ENCODE peak calls at places on chromosomes 2 and 18, in six cellular contexts. V is esophagus muscularis mucosa; H is thoracic aorta; O is CD8-positive, alpha-beta T cell; G is uterus; E is lower lobe of right lung. T is an unnamed sample.
A peak's percentile ranks its signal among the peaks of the same experiment; 100 is the strongest.

GRCh38 chr2:187920511-187920910 is 366.3 kb upstream of the TFPI start:
- DNase-seq in V (no peak), H (no peak), O (no peak), G (no peak), E (no peak), T (no peak)

GRCh38 chr2:71746946-71747501 is 293.7 kb downstream of the DYSF start:
- DNase-seq in V (peak; percentile 91), H (peak; percentile 25), O (no peak), G (peak; percentile 42), E (peak; percentile 53), T (no peak)

GRCh38 chr2:195408196-195408595 is 248.8 kb upstream of the SLC39A10 start:
- DNase-seq in V (no peak), H (no peak), O (no peak), G (no peak), E (no peak), T (no peak)

GRCh38 chr2:99682280-99683060 is 192.7 kb upstream of the REV1 start:
- DNase-seq in V (no peak), H (no peak), O (no peak), G (no peak), E (no peak), T (no peak)

GRCh38 chr2:1915746-1916145 is 171.4 kb upstream of the PXDN start:
- DNase-seq in V (no peak), H (no peak), O (no peak), G (no peak), E (no peak), T (no peak)

GRCh38 chr2:160138406-160138805 is 61.7 kb downstream of the ITGB6 start:
- DNase-seq in V (no peak), H (no peak), O (no peak), G (no peak), E (no peak), T (no peak)

GRCh38 chr2:157785866-157786662 is 90.1 kb downstream of the ACVR1 start:
- DNase-seq in V (no peak), H (no peak), O (no peak), G (no peak), E (no peak), T (peak; percentile 90)

GRCh38 chr2:29196792-29197788 is 81.9 kb downstream of the CLIP4 start:
- DNase-seq in V (no peak), H (peak; percentile 13), O (peak; percentile 65), G (peak; percentile 52), E (peak; percentile 67), T (peak; percentile 70)

GRCh38 chr2:156918410-156918809 is 339.1 kb upstream of the GALNT5 start:
- DNase-seq in V (no peak), H (no peak), O (no peak), G (no peak), E (no peak), T (peak; percentile 40)

GRCh38 chr18:23053756-23054457 is 81.4 kb upstream of the CABLES1 start:
- DNase-seq in V (no peak), H (no peak), O (no peak), G (no peak), E (no peak), T (peak; percentile 29)

GRCh38 chr18:34522627-34523026 is 187.5 kb upstream of the DTNA start:
- DNase-seq in V (no peak), H (no peak), O (no peak), G (no peak), E (no peak), T (no peak)

GRCh38 chr2:74498500-74499268 is 719 bp downstream of the LBX2 start:
- DNase-seq in V (no peak), H (no peak), O (no peak), G (no peak), E (peak; percentile 50), T (peak; percentile 55)

GRCh38 chr2:197850882-197851281 is 46.5 kb downstream of the PLCL1 start:
- DNase-seq in V (no peak), H (no peak), O (no peak), G (no peak), E (no peak), T (peak; percentile 45)

GRCh38 chr18:76405761-76406356 is 89.2 kb downstream of the ZNF516 start:
- DNase-seq in V (no peak), H (peak; percentile 51), O (no peak), G (peak; percentile 65), E (peak; percentile 74), T (peak; percentile 46)

DNA sequence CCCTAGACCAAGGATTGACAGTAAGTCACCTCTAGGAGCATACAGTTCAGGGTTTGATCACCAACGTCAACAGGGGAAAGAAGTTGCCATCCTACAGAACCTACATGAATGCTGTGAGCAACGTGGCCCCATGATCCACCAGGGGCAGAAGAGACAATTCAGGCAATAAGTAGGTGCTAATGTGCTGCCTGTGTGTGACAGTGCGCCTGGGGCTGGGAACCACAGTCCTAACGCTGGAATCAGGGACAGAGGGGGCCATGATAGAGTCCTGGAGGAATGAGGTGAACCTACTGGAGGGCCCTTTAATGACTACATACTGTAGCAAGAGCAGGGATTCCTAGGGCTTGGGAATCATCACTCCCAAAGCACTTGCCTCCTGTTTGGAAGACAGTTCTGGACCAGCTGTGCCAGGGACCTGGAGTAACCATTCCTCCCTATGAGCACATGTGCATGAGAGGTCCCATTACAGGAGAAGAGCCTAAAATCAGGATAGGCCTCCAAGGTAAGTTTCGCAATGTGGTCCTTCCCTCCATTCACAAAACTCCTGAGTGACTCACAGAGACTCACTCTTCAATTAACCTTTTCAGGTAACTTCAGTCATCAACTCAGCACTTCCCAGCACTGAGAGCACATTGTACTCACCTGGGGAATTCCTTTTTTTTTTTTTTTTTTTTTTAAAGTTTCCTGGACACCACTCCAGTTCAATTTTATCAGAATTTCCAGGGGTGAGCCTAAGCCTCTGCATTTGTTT is 214.0 kb downstream of the TMEM163 start:
- DNase-seq in V (no peak), H (no peak), O (no peak), G (no peak), E (no peak), T (peak; percentile 92)
- TF ChIP-seq CTCF in V (no peak), H (no peak), O (no peak), G (no peak), E (no peak), T (no peak)

DNA sequence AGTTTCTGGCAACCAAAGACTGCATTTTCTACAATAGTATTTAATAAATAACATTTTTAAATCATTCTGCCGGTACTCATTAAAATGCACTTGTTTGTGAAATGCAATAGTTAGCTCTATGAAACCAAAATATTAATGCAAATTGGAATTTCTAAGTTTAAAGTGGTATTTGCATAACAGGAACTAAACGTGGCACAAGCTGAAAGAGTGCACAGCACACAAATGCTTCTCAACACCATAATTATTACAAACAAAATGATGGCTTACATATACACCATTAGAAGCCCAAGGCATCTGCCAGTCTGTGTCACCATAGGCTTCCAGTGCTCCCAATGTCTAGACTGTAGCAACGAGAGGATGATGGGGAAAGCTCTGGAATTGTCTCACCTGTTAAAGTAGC is 280.5 kb downstream of the TCF4 start:
- DNase-seq in V (no peak), H (no peak), O (no peak), G (no peak), E (no peak), T (no peak)
- H3K4me3 ChIP-seq in V (no peak overlapping the region), H (no peak overlapping the region), O (no peak overlapping the region), G (no peak overlapping the region), E (no peak overlapping the region), T (no peak overlapping the region)

GRCh38 chr18:48641981-48642380 is 103.2 kb downstream of the CTIF start:
- DNase-seq in V (no peak), H (no peak), O (no peak), G (peak; percentile 5), E (no peak), T (no peak)
- TF ChIP-seq CTCF in V (no peak), H (no peak), O (no peak), G (no peak), E (no peak), T (no peak)

GRCh38 chr2:202267495-202267894 is 1.9 kb downstream of the NOP58 start:
- DNase-seq in V (no peak), H (no peak), O (no peak), G (no peak), E (no peak), T (peak; percentile 18)
- H3K4me3 ChIP-seq in V (peak overlapping the region; percentile 76), H (peak overlapping the region; percentile 98), O (peak overlapping the region; percentile 100), G (peak overlapping the region; percentile 84), E (peak overlapping the region; percentile 66), T (peak overlapping the region; percentile 99)

DNA sequence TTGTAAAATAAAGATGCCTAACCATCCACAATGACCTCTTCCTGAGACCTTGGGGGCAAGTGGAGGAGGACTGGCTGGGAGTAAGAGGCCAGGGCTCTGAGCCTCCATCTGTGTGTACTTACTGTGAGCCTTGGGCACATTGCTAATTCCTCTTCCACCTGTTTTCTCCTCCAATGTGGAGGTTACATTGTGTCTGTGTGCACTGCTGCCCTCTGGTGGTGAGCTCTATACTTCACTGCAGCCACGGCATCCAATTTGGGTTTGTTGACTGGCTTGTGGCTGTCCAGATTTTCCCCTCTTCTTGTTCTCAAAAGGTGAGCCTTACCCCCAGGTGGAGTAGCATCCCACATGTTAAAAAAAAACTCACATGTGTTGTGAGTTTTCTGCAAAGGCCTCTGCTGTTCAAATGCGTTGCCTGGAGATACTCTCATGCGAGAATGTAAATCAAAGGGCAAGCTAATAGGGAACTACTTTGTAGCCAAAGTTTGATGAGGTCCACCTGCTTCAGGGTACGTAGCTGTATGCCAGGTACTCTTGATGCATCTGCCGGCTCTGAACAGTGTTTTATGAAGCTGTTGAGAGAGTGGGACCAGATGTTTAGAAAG is 80.8 kb downstream of the APOB start:
- DNase-seq in V (no peak), H (peak; percentile 15), O (peak; percentile 58), G (peak; percentile 71), E (peak; percentile 67), T (peak; percentile 67)
- TF ChIP-seq CTCF in V (peak; percentile 88), H (peak; percentile 91), O (peak; percentile 71), G (peak; percentile 77), E (peak; percentile 86), T (peak; percentile 94)

GRCh38 chr18:59667488-59667887 is 29.7 kb downstream of the CCBE1 start:
- DNase-seq in V (no peak), H (no peak), O (no peak), G (no peak), E (no peak), T (no peak)
- H3K4me3 ChIP-seq in V (no peak overlapping the region), H (no peak overlapping the region), O (no peak overlapping the region), G (no peak overlapping the region), E (no peak overlapping the region), T (no peak overlapping the region)

GRCh38 chr2:205546417-205546816 is 135.9 kb upstream of the NRP2 start:
- DNase-seq in V (no peak), H (no peak), O (no peak), G (no peak), E (no peak), T (no peak)

GRCh38 chr2:205540066-205540465 is 142.2 kb upstream of the NRP2 start:
- DNase-seq in V (no peak), H (no peak), O (no peak), G (no peak), E (no peak), T (no peak)

GRCh38 chr2:205543937-205544702 is 138.2 kb upstream of the NRP2 start:
- DNase-seq in V (no peak), H (no peak), O (no peak), G (no peak), E (no peak), T (no peak)

GRCh38 chr2:205543262-205543843 is 138.9 kb upstream of the NRP2 start:
- DNase-seq in V (no peak), H (no peak), O (no peak), G (no peak), E (no peak), T (no peak)

DNA sequence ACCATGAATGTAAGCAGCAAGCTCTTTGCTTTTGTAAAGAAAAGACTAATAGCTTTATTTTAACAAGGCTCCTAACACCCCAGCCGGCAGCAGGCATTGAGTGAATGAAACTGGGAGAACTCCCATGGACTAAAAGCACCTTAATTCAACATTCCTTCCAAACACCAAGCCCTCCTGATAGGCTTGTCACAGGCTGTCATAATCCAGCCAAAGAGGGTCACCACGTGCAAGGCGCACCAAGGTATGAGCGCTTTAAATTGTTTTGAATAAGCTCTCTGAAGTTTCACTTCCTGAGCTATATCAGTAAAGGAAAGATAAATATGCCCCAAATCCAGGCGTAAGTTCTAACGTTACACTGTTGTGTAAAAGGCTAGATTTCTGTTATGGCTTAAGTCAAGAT is 136.3 kb upstream of the NRP2 start:
- DNase-seq in V (no peak), H (no peak), O (no peak), G (no peak), E (no peak), T (no peak)
- TF ChIP-seq CTCF in V (no peak), H (no peak), O (no peak), G (no peak), E (no peak), T (no peak)

T was measured in epithelial cell of esophagus.